ENCODE peak calls at places on chromosomes 3 and 15, in eight cellular contexts. V, C, W, D, G, M, Z and L are unnamed samples.

GRCh38 chr15:89201465-89202005 is 19.8 kb downstream of the RLBP1 start:
- DNase-seq in V (no peak), C (no peak), W (no peak), D (no peak), G (no peak), M (no peak), Z (no peak), L (no peak)

GRCh38 chr15:31297221-31297879 is 29.3 kb upstream of the KLF13 start:
- DNase-seq in V (no peak), C (peak; percentile 48), W (no peak), D (no peak), G (no peak), M (no peak), Z (no peak), L (no peak)

GRCh38 chr15:27222479-27222878 is 251.5 kb downstream of the GABRG3 start:
- DNase-seq in V (peak; percentile 89), C (no peak), W (no peak), D (no peak), G (no peak), M (no peak), Z (peak; percentile 38), L (peak; percentile 54)

GRCh38 chr15:48622227-48622626 is 23.3 kb downstream of the FBN1 start:
- DNase-seq in V (no peak), C (no peak), W (no peak), D (no peak), G (no peak), M (no peak), Z (no peak), L (no peak)

GRCh38 chr15:27082526-27082925 is 111.5 kb downstream of the GABRG3 start:
- DNase-seq in V (peak; percentile 45), C (no peak), W (no peak), D (no peak), G (no peak), M (no peak), Z (no peak), L (peak; percentile 56)

GRCh38 chr3:10968390-10968789 is 24.2 kb upstream of the SLC6A1 start:
- DNase-seq in V (no peak), C (no peak), W (no peak), D (no peak), G (no peak), M (no peak), Z (no peak), L (no peak)

GRCh38 chr15:82021992-82022391 is 23.8 kb downstream of the MEX3B start:
- DNase-seq in V (peak; percentile 11), C (peak; percentile 90), W (no peak), D (no peak), G (no peak), M (no peak), Z (peak; percentile 29), L (peak; percentile 65)

GRCh38 chr15:40010681-40011080 is 28.3 kb downstream of the SRP14 start:
- DNase-seq in V (peak; percentile 86), C (no peak), W (no peak), D (no peak), G (no peak), M (no peak), Z (no peak), L (peak; percentile 95)

GRCh38 chr15:96002890-96003859 is 327.3 kb upstream of the NR2F2 start:
- DNase-seq in V (no peak), C (no peak), W (no peak), D (no peak), G (no peak), M (no peak), Z (no peak), L (no peak)

GRCh38 chr3:59775106-59775505 is 725.3 kb upstream of the CFAP20DC start:
- DNase-seq in V (peak; percentile 71), C (no peak), W (no peak), D (no peak), G (no peak), M (no peak), Z (no peak), L (peak; percentile 80)

GRCh38 chr3:134328147-134328591 is 46.1 kb downstream of the AMOTL2 start:
- DNase-seq in V (peak; percentile 97), C (peak; percentile 75), W (no peak), D (peak; percentile 57), G (no peak), M (no peak), Z (no peak), L (peak; percentile 98)

GRCh38 chr3:121529308-121529707 is 16.5 kb downstream of the POLQ start:
- DNase-seq in V (no peak), C (no peak), W (no peak), D (no peak), G (no peak), M (no peak), Z (peak; percentile 30), L (peak; percentile 9)

GRCh38 chr3:108416111-108416869 is 94.1 kb downstream of the MYH15 start:
- DNase-seq in V (peak; percentile 22), C (no peak), W (no peak), D (no peak), G (no peak), M (no peak), Z (no peak), L (no peak)

GRCh38 chr3:56673781-56674457 is 9.1 kb downstream of the TASOR start:
- DNase-seq in V (no peak), C (no peak), W (no peak), D (no peak), G (no peak), M (no peak), Z (no peak), L (no peak)

GRCh38 chr15:71975816-71976150 is 142.2 kb downstream of the MYO9A start:
- DNase-seq in V (no peak), C (no peak), W (no peak), D (no peak), G (no peak), M (no peak), Z (no peak), L (no peak)

GRCh38 chr3:10707089-10707983 is 108.7 kb upstream of the SLC6A11 start:
- DNase-seq in V (no peak), C (no peak), W (no peak), D (no peak), G (peak; percentile 30), M (no peak), Z (no peak), L (no peak)

GRCh38 chr15:47246317-47246716 is 471.0 kb upstream of the SEMA6D start:
- DNase-seq in V (no peak), C (no peak), W (no peak), D (no peak), G (no peak), M (no peak), Z (no peak), L (no peak)

GRCh38 chr3:195999896-196000295 is 82.0 kb downstream of the TFRC start:
- DNase-seq in V (no peak), C (no peak), W (no peak), D (no peak), G (no peak), M (no peak), Z (no peak), L (no peak)

GRCh38 chr3:29169456-29169855 is 111.4 kb upstream of the RBMS3 start:
- DNase-seq in V (no peak), C (no peak), W (no peak), D (no peak), G (no peak), M (no peak), Z (no peak), L (no peak)

GRCh38 chr3:134704556-134704955 is 53.7 kb upstream of the KY start:
- DNase-seq in V (no peak), C (no peak), W (no peak), D (no peak), G (no peak), M (no peak), Z (no peak), L (no peak)

GRCh38 chr3:8560608-8561007 is 59.0 kb downstream of the LMCD1 start:
- DNase-seq in V (peak; percentile 99), C (no peak), W (no peak), D (no peak), G (no peak), M (no peak), Z (peak; percentile 47), L (peak; percentile 91)

DNA sequence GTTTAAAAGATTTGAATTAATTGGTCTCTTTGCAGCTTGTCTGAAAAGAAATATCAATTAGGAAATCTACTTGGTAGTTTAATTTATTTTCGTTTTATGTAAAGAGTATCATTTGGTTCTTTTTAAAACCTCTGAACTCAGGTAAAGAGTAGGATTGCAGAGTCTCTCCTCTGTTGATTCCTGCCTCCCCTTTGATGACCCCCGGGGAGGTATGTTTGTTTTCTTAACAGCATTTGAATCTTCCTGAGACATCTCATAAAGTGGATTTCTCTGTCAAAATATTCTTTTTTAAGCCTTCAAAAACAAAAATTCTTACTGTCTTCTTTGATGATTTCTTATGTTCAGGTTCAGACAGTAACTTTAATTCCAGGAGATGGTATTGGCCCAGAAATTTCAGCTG is 8.0 kb downstream of the IDH3A start:
- DNase-seq in V (no peak), C (no peak), W (no peak), D (no peak), G (no peak), M (no peak), Z (no peak), L (no peak)
- H3K36me3 ChIP-seq in V (peaks cover 18% of the 10 kb centered on the region), C (peaks cover 68% of the 10 kb centered on the region), W (peaks cover 21% of the 10 kb centered on the region), D (peaks cover 22% of the 10 kb centered on the region), G (peaks cover 45% of the 10 kb centered on the region), M (peaks cover 39% of the 10 kb centered on the region), Z (peaks cover 6% of the 10 kb centered on the region), L (peaks cover 2% of the 10 kb centered on the region)

GRCh38 chr15:94230436-94230885 is 900 bp upstream of the MCTP2 start:
- DNase-seq in V (no peak), C (no peak), W (no peak), D (no peak), G (peak; percentile 12), M (no peak), Z (no peak), L (no peak)
- H3K27ac ChIP-seq in V (no peak overlapping the region), C (peak overlapping the region; percentile 83), W (peak overlapping the region; percentile 71), D (peak overlapping the region; percentile 73), G (no peak overlapping the region), M (peak overlapping the region; percentile 74), Z (peak overlapping the region; percentile 82), L (peak overlapping the region; percentile 53)

GRCh38 chr3:5220193-5220592 is 32.7 kb downstream of the EDEM1 start:
- DNase-seq in V (no peak), C (no peak), W (no peak), D (no peak), G (no peak), M (no peak), Z (no peak), L (no peak)
- H3K36me3 ChIP-seq in V (peaks cover 17% of the 10 kb centered on the region), C (peaks cover 44% of the 10 kb centered on the region), W (peaks cover 33% of the 10 kb centered on the region), D (peaks cover 11% of the 10 kb centered on the region), G (peaks cover 46% of the 10 kb centered on the region), M (peaks cover 36% of the 10 kb centered on the region), Z (no peaks in the 10 kb centered on the region), L (peaks cover 3% of the 10 kb centered on the region)

GRCh38 chr3:51982838-51983577 is at the start of gene ACY1:
- DNase-seq in V (peak; percentile 72), C (peak; percentile 86), W (peak; percentile 64), D (peak; percentile 57), G (peak; percentile 87), M (peak; percentile 61), Z (peak; percentile 95), L (peak; percentile 93)

GRCh38 chr3:51982352-51982837 is 940 bp upstream of the ACY1 start:
- DNase-seq in V (no peak), C (no peak), W (peak; percentile 23), D (peak; percentile 57), G (no peak), M (no peak), Z (peak; percentile 90), L (no peak)

GRCh38 chr3:51983578-51984268 is 388 bp downstream of the ACY1 start:
- DNase-seq in V (no peak), C (no peak), W (no peak), D (no peak), G (no peak), M (no peak), Z (no peak), L (no peak)

GRCh38 chr3:51985063-51985462 is 1.7 kb downstream of the ACY1 start:
- DNase-seq in V (no peak), C (no peak), W (no peak), D (no peak), G (no peak), M (no peak), Z (no peak), L (no peak)

GRCh38 chr3:51984269-51984647 is 923 bp downstream of the ACY1 start:
- DNase-seq in V (no peak), C (no peak), W (no peak), D (no peak), G (no peak), M (no peak), Z (no peak), L (no peak)
- H3K27ac ChIP-seq in V (no peak overlapping the region), C (peak overlapping the region; percentile 84), W (no peak overlapping the region), D (peak overlapping the region; percentile 82), G (no peak overlapping the region), M (no peak overlapping the region), Z (peak overlapping the region; percentile 97), L (peak overlapping the region; percentile 93)